ENCODE peak calls at places on chromosomes 6 and 20, in seven cellular contexts. X is CD4-positive, CD25-positive, alpha-beta regulatory T cell; P is OCI-LY7; T is aorta; K is GM23248; I is heart left ventricle; V is iPS DF 6.9. W is an unnamed sample. For H3K4me1, the result is how much of the 10 kb centered on the place peaks cover.

GRCh38 chr20:50587291-50587961 is 77.2 kb downstream of the PTPN1 start:
- DNase-seq in X (no peak), P (no peak), I (no peak), K (no peak), V (no peak), T (peak), W (no peak)

GRCh38 chr20:46275091-46275490 is 33.2 kb downstream of the CDH22 start:
- DNase-seq in I (no peak), X (no peak), P (no peak), K (no peak), T (no peak), V (no peak), W (no peak)

GRCh38 chr6:166307981-166308768 is at the start of gene PRR18:
- DNase-seq in K (peak), X (no peak), P (peak), T (no peak), V (no peak), I (no peak), W (no peak)

GRCh38 chr6:127343753-127344659 is 597 bp upstream of the ECHDC1 start:
- DNase-seq in I (no peak), X (peak), T (no peak), P (peak), V (no peak), K (peak), W (no peak)

GRCh38 chr20:19056909-19057308 is 155.5 kb upstream of the SLC24A3 start:
- DNase-seq in T (no peak), X (no peak), K (no peak), P (peak), V (no peak), I (no peak), W (peak)

GRCh38 chr20:5001174-5002076 is at the start of gene SLC23A2:
- DNase-seq in X (peak), V (no peak), I (peak), K (peak), P (peak), T (peak), W (no peak)

GRCh38 chr6:6781172-6781876 is 192.8 kb downstream of the LY86 start:
- DNase-seq in X (no peak), V (no peak), P (no peak), K (peak), I (no peak), T (peak), W (no peak)

GRCh38 chr20:39886650-39887190 is 802.3 kb downstream of the MAFB start:
- DNase-seq in X (no peak), T (no peak), I (peak), P (no peak), V (no peak), K (peak), W (no peak)

GRCh38 chr6:12048609-12049008 is 36.5 kb downstream of the HIVEP1 start:
- DNase-seq in X (no peak), K (peak), P (no peak), V (no peak), I (no peak), T (no peak), W (no peak)

GRCh38 chr20:24700166-24700860 is 230.9 kb downstream of the SYNDIG1 start:
- DNase-seq in X (no peak), I (no peak), K (no peak), T (peak), P (no peak), V (no peak), W (no peak)

GRCh38 chr6:139126255-139126654 is 8.6 kb upstream of the HECA start:
- DNase-seq in P (no peak), V (no peak), X (no peak), K (peak), T (no peak), I (no peak), W (no peak)

GRCh38 chr20:32521780-32522524 is 63.2 kb downstream of the NOL4L start:
- DNase-seq in V (peak), I (peak), T (peak), K (peak), P (peak), X (peak), W (peak)

GRCh38 chr20:50304883-50305635 is 114.4 kb downstream of the CEBPB start:
- DNase-seq in X (no peak), V (no peak), I (peak), T (peak), K (peak), P (no peak), W (no peak)

GRCh38 chr20:8094845-8095244 is 37.2 kb upstream of the PLCB1 start:
- DNase-seq in X (no peak), P (no peak), K (peak), V (no peak), T (no peak), I (no peak), W (no peak)

GRCh38 chr20:4966826-4967751 is 34.2 kb downstream of the SLC23A2 start:
- DNase-seq in X (no peak), T (no peak), I (no peak), V (no peak), P (no peak), K (no peak), W (no peak)

GRCh38 chr6:130717657-130718056 is 109.5 kb upstream of the SMLR1 start:
- DNase-seq in V (no peak), X (no peak), T (no peak), K (no peak), I (no peak), P (no peak), W (no peak)

GRCh38 chr6:66638099-66638498 is 931.1 kb upstream of the EYS start:
- DNase-seq in V (no peak), T (no peak), I (no peak), P (no peak), K (no peak), X (no peak), W (no peak)

GRCh38 chr6:43807228-43808061 is 37.4 kb downstream of the VEGFA start:
- DNase-seq in P (no peak), X (no peak), K (peak), V (no peak), T (no peak), I (no peak), W (no peak)

GRCh38 chr6:112016335-112016734 is 37.6 kb upstream of the CCN6 start:
- DNase-seq in I (peak), T (no peak), X (no peak), P (no peak), K (peak), V (no peak), W (no peak)

GRCh38 chr20:50029697-50030428 is 47.1 kb downstream of the SNAI1 start:
- DNase-seq in I (peak), K (peak), X (no peak), V (no peak), T (peak), P (no peak), W (no peak)

GRCh38 chr6:131640100-131640499 is 3.0 kb downstream of the ENPP3 start:
- DNase-seq in X (peak), P (peak), T (no peak), I (no peak), V (no peak), K (no peak), W (no peak)

GRCh38 chr6:159838020-159838744 is 38.1 kb downstream of the PNLDC1 start:
- DNase-seq in X (no peak), I (no peak), T (no peak), V (no peak), K (no peak), P (no peak), W (no peak)

GRCh38 chr20:19757973-19758887 is at the start of gene RIN2:
- DNase-seq in K (peak), T (peak), X (no peak), V (peak), I (peak), P (no peak), W (peak)

GRCh38 chr6:43608310-43608763 is 20.7 kb downstream of the GTPBP2 start:
- DNase-seq in I (peak), P (peak), V (peak), K (peak), X (peak), T (no peak), W (peak)

GRCh38 chr6:158711264-158711663 is 61.4 kb downstream of the SYTL3 start:
- DNase-seq in K (no peak), V (no peak), I (no peak), T (no peak), P (no peak), X (no peak), W (no peak)

GRCh38 chr6:165854863-165855593 is 192.0 kb upstream of the PDE10A start:
- DNase-seq in V (no peak), I (no peak), X (no peak), T (no peak), K (no peak), P (no peak), W (no peak)

GRCh38 chr20:35776513-35777101 is 4.8 kb downstream of the PHF20 start:
- DNase-seq in I (peak), K (peak), V (no peak), X (no peak), P (no peak), T (no peak), W (peak)

GRCh38 chr6:10554826-10555225 is 33.7 kb downstream of the GCNT2 start:
- DNase-seq in I (no peak), X (no peak), T (no peak), V (no peak), P (no peak), K (no peak), W (no peak)

GRCh38 chr6:64815718-64816117 is 891.3 kb downstream of the EYS start:
- DNase-seq in V (no peak), K (no peak), X (no peak), P (no peak), I (no peak), T (no peak), W (no peak)

GRCh38 chr6:115601509-115601908 is 459.2 kb downstream of the FRK start:
- DNase-seq in K (no peak), P (no peak), I (no peak), X (no peak), V (no peak), T (no peak), W (no peak)

GRCh38 chr6:73608761-73609160 is 45.0 kb downstream of the SLC17A5 start:
- DNase-seq in I (no peak), T (no peak), K (no peak), V (no peak), X (no peak), P (no peak), W (no peak)

GRCh38 chr6:12785921-12786320 is 69.4 kb downstream of the PHACTR1 start:
- DNase-seq in V (no peak), K (no peak), P (no peak), I (no peak), X (no peak), T (no peak), W (no peak)

GRCh38 chr6:168107191-168107940 is 28.4 kb upstream of the FRMD1 start:
- DNase-seq in K (peak), X (no peak), T (peak), I (peak), P (no peak), V (no peak), W (no peak)

GRCh38 chr20:8786383-8786782 is 282.5 kb upstream of the PLCB4 start:
- DNase-seq in V (no peak), I (no peak), P (no peak), T (no peak), X (no peak), K (no peak), W (no peak)

GRCh38 chr20:62381202-62381797 is 5.6 kb upstream of the RPS21 start:
- DNase-seq in V (no peak), X (no peak), I (no peak), T (no peak), P (no peak), K (peak), W (no peak)

GRCh38 chr20:50260480-50261221 is 70.0 kb downstream of the CEBPB start:
- DNase-seq in I (peak), K (peak), X (no peak), T (no peak), V (no peak), P (no peak), W (no peak)

GRCh38 chr6:137690029-137690428 is 177.0 kb upstream of the TNFAIP3 start:
- DNase-seq in V (no peak), P (no peak), K (no peak), I (no peak), X (no peak), T (no peak), W (no peak)

GRCh38 chr6:79810878-79811277 is 136.5 kb downstream of the ELOVL4 start:
- DNase-seq in T (no peak), I (no peak), P (no peak), K (no peak), X (no peak), V (no peak), W (no peak)

GRCh38 chr20:63831696-63832686 is 927 bp upstream of the ZBTB46 start:
- DNase-seq in V (no peak), P (no peak), K (peak), T (no peak), X (no peak), I (peak), W (no peak)

GRCh38 chr6:53297004-53297403 is 51.7 kb downstream of the ELOVL5 start:
- DNase-seq in K (no peak), X (no peak), V (no peak), T (no peak), I (no peak), P (no peak), W (no peak)
- H3K4me1 ChIP-seq in K (under half), X (half or more), V (under half), T (under half), I (half or more), P (under half), W (under half)

GRCh38 chr20:562232-562897 is 18.8 kb upstream of the CSNK2A1 start:
- DNase-seq in X (no peak), V (no peak), P (no peak), I (no peak), T (no peak), K (no peak), W (no peak)
- H3K4me1 ChIP-seq in X (under half), V (under half), P (under half), I (under half), T (under half), K (under half), W (under half)

GRCh38 chr6:87926072-87926471 is 121.6 kb upstream of the SPACA1 start:
- DNase-seq in T (no peak), P (no peak), V (no peak), X (no peak), K (no peak), I (no peak), W (no peak)
- H3K4me1 ChIP-seq in T (under half), P (half or more), V (under half), X (under half), K (under half), I (under half), W (under half)

DNA sequence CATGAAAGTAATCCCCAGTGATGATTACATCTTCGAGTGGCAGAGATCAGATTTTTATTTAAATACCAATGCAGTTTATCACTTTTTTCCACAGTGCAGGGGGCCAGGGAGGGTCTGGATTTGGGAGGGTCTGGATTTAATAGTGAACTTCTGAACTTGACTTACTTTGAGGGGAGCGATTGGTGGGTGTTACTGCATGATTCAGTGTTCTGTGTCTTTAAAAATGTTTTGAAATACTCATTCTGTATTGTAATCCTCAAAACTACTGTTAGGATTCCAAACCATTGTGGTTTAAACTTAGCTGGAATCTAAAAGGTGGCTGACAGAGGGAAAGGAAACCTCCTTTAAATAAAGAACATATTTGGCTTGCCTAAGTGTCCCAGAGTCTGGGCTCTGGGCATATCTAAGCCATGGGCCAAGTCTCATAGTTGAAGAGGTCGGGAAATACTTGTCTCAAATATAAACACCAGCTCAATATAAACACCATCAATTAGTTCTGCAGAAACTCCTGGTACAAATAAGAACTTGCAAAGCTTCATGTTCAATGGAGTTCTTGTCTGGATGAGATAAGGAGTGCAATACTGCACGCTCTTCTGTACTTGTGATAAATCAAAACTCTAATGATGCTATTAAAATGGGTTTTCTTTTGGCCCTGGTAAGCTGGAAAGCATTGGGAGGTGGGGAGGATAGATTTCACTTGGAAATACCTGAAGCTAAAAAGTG is 14.4 kb downstream of the JARID2 start:
- DNase-seq in P (no peak), K (peak), T (no peak), V (no peak), I (no peak), X (no peak), W (no peak)
- H3K4me1 ChIP-seq in P (half or more), K (under half), T (under half), V (under half), I (half or more), X (under half), W (half or more)

DNA sequence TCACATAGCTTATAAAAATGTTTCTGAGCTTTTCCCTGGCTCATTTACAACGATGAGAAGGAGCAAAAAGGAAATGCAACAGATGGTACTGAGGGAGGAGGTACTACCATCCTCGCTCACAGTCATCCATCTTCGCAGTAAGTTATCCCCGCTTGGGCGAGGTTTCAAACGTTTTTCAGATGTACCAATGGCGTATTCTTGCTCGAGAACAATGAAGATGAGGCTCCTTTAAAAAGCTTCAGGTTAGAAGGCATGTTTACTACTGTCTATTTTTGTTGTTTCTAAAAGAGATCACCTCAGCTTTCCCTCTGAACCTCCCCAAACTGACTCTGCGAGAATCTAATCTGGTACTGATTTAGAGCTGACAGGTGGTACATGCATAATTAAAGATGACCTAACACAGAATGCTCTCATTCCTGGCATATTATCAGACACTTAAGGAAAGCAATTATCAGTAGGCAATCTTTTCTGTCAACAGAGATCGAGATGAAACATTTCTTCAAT is 178.7 kb downstream of the GJA10 start:
- DNase-seq in V (no peak), I (no peak), P (no peak), K (no peak), X (no peak), T (no peak), W (no peak)
- H3K4me1 ChIP-seq in V (under half), I (under half), P (under half), K (under half), X (under half), T (under half), W (under half)

W was measured in HAP-1.